ENCODE peak calls at places on chromosomes 3 and 15, in seven cellular contexts. One of them, this sample, is unnamed.

GRCh38 chr15:41788262-41788661 is 14.0 kb downstream of the MAPKBP1 start:
- DNase-seq in suprapubic skin: no peak
- DNase-seq in HT1080: no peak
- DNase-seq in H9: no peak
- DNase-seq in NCI-H1436: no peak
- DNase-seq in stimulated activated CD4-positive, alpha-beta T cell treated with anti-CD3 and anti-CD28 coated beads, TNF-alpha, amount 100 ng/mL, for 4 hours: no peak
- DNase-seq in activated CD4-positive, alpha-beta T cell treated with anti-CD3 and anti-CD28 coated beads, Interleukin-2, amount 10 ng/mL, durations not matched to agents 7 days and 5 days: no peak
- DNase-seq in this sample: no peak

GRCh38 chr3:157999246-157999645 is 107.0 kb downstream of the SHOX2 start:
- DNase-seq in suprapubic skin: no peak
- DNase-seq in HT1080: peak
- DNase-seq in H9: no peak
- DNase-seq in NCI-H1436: peak
- DNase-seq in stimulated activated CD4-positive, alpha-beta T cell treated with anti-CD3 and anti-CD28 coated beads, TNF-alpha, amount 100 ng/mL, for 4 hours: no peak
- DNase-seq in activated CD4-positive, alpha-beta T cell treated with anti-CD3 and anti-CD28 coated beads, Interleukin-2, amount 10 ng/mL, durations not matched to agents 7 days and 5 days: no peak
- DNase-seq in this sample: no peak

GRCh38 chr15:25641762-25642161 is 202.9 kb upstream of the UBE3A start:
- DNase-seq in suprapubic skin: no peak
- DNase-seq in HT1080: no peak
- DNase-seq in H9: no peak
- DNase-seq in NCI-H1436: no peak
- DNase-seq in stimulated activated CD4-positive, alpha-beta T cell treated with anti-CD3 and anti-CD28 coated beads, TNF-alpha, amount 100 ng/mL, for 4 hours: no peak
- DNase-seq in activated CD4-positive, alpha-beta T cell treated with anti-CD3 and anti-CD28 coated beads, Interleukin-2, amount 10 ng/mL, durations not matched to agents 7 days and 5 days: no peak
- DNase-seq in this sample: no peak

GRCh38 chr15:79829950-79830349 is 66.9 kb downstream of the MTHFS start:
- DNase-seq in suprapubic skin: no peak
- DNase-seq in HT1080: no peak
- DNase-seq in H9: no peak
- DNase-seq in NCI-H1436: no peak
- DNase-seq in stimulated activated CD4-positive, alpha-beta T cell treated with anti-CD3 and anti-CD28 coated beads, TNF-alpha, amount 100 ng/mL, for 4 hours: no peak
- DNase-seq in activated CD4-positive, alpha-beta T cell treated with anti-CD3 and anti-CD28 coated beads, Interleukin-2, amount 10 ng/mL, durations not matched to agents 7 days and 5 days: no peak
- DNase-seq in this sample: no peak

GRCh38 chr15:87570186-87570585 is 686.4 kb downstream of the NTRK3 start:
- DNase-seq in suprapubic skin: no peak
- DNase-seq in HT1080: no peak
- DNase-seq in H9: no peak
- DNase-seq in NCI-H1436: no peak
- DNase-seq in stimulated activated CD4-positive, alpha-beta T cell treated with anti-CD3 and anti-CD28 coated beads, TNF-alpha, amount 100 ng/mL, for 4 hours: no peak
- DNase-seq in activated CD4-positive, alpha-beta T cell treated with anti-CD3 and anti-CD28 coated beads, Interleukin-2, amount 10 ng/mL, durations not matched to agents 7 days and 5 days: no peak
- DNase-seq in this sample: no peak

GRCh38 chr3:15478300-15478979 is 43.1 kb downstream of the COLQ start:
- DNase-seq in suprapubic skin: peak
- DNase-seq in HT1080: no peak
- DNase-seq in H9: no peak
- DNase-seq in NCI-H1436: no peak
- DNase-seq in stimulated activated CD4-positive, alpha-beta T cell treated with anti-CD3 and anti-CD28 coated beads, TNF-alpha, amount 100 ng/mL, for 4 hours: no peak
- DNase-seq in activated CD4-positive, alpha-beta T cell treated with anti-CD3 and anti-CD28 coated beads, Interleukin-2, amount 10 ng/mL, durations not matched to agents 7 days and 5 days: no peak
- DNase-seq in this sample: no peak

GRCh38 chr3:64161481-64161952 is 63.7 kb downstream of the PRICKLE2 start:
- DNase-seq in suprapubic skin: no peak
- DNase-seq in HT1080: peak
- DNase-seq in H9: no peak
- DNase-seq in NCI-H1436: no peak
- DNase-seq in stimulated activated CD4-positive, alpha-beta T cell treated with anti-CD3 and anti-CD28 coated beads, TNF-alpha, amount 100 ng/mL, for 4 hours: no peak
- DNase-seq in activated CD4-positive, alpha-beta T cell treated with anti-CD3 and anti-CD28 coated beads, Interleukin-2, amount 10 ng/mL, durations not matched to agents 7 days and 5 days: no peak
- DNase-seq in this sample: no peak

GRCh38 chr3:124730920-124731297 is 657 bp downstream of the UMPS start:
- DNase-seq in suprapubic skin: no peak
- DNase-seq in HT1080: no peak
- DNase-seq in H9: no peak
- DNase-seq in NCI-H1436: no peak
- DNase-seq in stimulated activated CD4-positive, alpha-beta T cell treated with anti-CD3 and anti-CD28 coated beads, TNF-alpha, amount 100 ng/mL, for 4 hours: no peak
- DNase-seq in activated CD4-positive, alpha-beta T cell treated with anti-CD3 and anti-CD28 coated beads, Interleukin-2, amount 10 ng/mL, durations not matched to agents 7 days and 5 days: peak
- DNase-seq in this sample: no peak

This sample was measured in activated B cell treated with CpG ODN at 0.5 μM for 24 hours.